ENCODE peak calls at places on chromosomes 1 and 21, in five cellular contexts. One of them, this sample, is unnamed.

GRCh38 chr1:15952317-15953258 is 23.3 kb downstream of the ZBTB17 start:
- DNase-seq in PC-9: peak; percentile 86
- DNase-seq in foreskin fibroblast: peak; percentile 96
- DNase-seq in OCI-LY7: no peak
- DNase-seq in heart right ventricle: no peak
- DNase-seq in this sample: no peak

GRCh38 chr1:178716111-178716510 is 8.9 kb upstream of the RALGPS2 start:
- DNase-seq in foreskin fibroblast: no peak
- DNase-seq in OCI-LY7: no peak
- DNase-seq in heart right ventricle: no peak
- DNase-seq in PC-9: no peak
- DNase-seq in this sample: no peak

GRCh38 chr1:118185083-118185899 is at the start of gene SPAG17:
- DNase-seq in PC-9: no peak
- DNase-seq in heart right ventricle: peak; percentile 67
- DNase-seq in OCI-LY7: no peak
- DNase-seq in foreskin fibroblast: peak; percentile 28
- DNase-seq in this sample: no peak

GRCh38 chr1:67535474-67535873 is 105.3 kb upstream of the SERBP1 start:
- DNase-seq in foreskin fibroblast: peak; percentile 80
- DNase-seq in OCI-LY7: peak; percentile 62
- DNase-seq in PC-9: peak; percentile 69
- DNase-seq in heart right ventricle: peak; percentile 72
- DNase-seq in this sample: peak; percentile 90

GRCh38 chr1:41581216-41582003 is 96.9 kb upstream of the EDN2 start:
- DNase-seq in PC-9: no peak
- DNase-seq in OCI-LY7: no peak
- DNase-seq in foreskin fibroblast: no peak
- DNase-seq in heart right ventricle: no peak
- DNase-seq in this sample: no peak

GRCh38 chr1:151061012-151061401 is 810 bp downstream of the MLLT11 start:
- DNase-seq in OCI-LY7: no peak
- DNase-seq in foreskin fibroblast: no peak
- DNase-seq in PC-9: no peak
- DNase-seq in heart right ventricle: no peak
- DNase-seq in this sample: no peak

GRCh38 chr1:16175610-16176553 is 20.0 kb upstream of the EPHA2 start:
- DNase-seq in heart right ventricle: peak; percentile 91
- DNase-seq in PC-9: peak; percentile 68
- DNase-seq in foreskin fibroblast: peak; percentile 90
- DNase-seq in OCI-LY7: no peak
- DNase-seq in this sample: peak; percentile 92

GRCh38 chr1:157849229-157849875 is 7.7 kb upstream of the CD5L start:
- DNase-seq in PC-9: no peak
- DNase-seq in foreskin fibroblast: no peak
- DNase-seq in heart right ventricle: no peak
- DNase-seq in OCI-LY7: peak; percentile 87
- DNase-seq in this sample: no peak

GRCh38 chr1:88608139-88608943 is 75.7 kb upstream of the PKN2 start:
- DNase-seq in foreskin fibroblast: peak; percentile 12
- DNase-seq in PC-9: peak; percentile 57
- DNase-seq in heart right ventricle: no peak
- DNase-seq in OCI-LY7: peak; percentile 36
- DNase-seq in this sample: no peak

GRCh38 chr1:203287896-203288295 is 17.4 kb upstream of the BTG2 start:
- DNase-seq in OCI-LY7: no peak
- DNase-seq in PC-9: no peak
- DNase-seq in heart right ventricle: no peak
- DNase-seq in foreskin fibroblast: no peak
- DNase-seq in this sample: no peak

GRCh38 chr1:180934563-180934962 is 21.9 kb downstream of the KIAA1614 start:
- DNase-seq in foreskin fibroblast: no peak
- DNase-seq in OCI-LY7: peak; percentile 38
- DNase-seq in heart right ventricle: no peak
- DNase-seq in PC-9: no peak
- DNase-seq in this sample: no peak
- H3K4me3 ChIP-seq in foreskin fibroblast: no peak overlapping the region
- H3K4me3 ChIP-seq in OCI-LY7: no peak overlapping the region
- H3K4me3 ChIP-seq in heart right ventricle: no peak overlapping the region
- H3K4me3 ChIP-seq in PC-9: no peak overlapping the region
- H3K4me3 ChIP-seq in this sample: no peak overlapping the region

GRCh38 chr21:38912789-38913119 is 107.0 kb downstream of the ETS2 start:
- DNase-seq in heart right ventricle: no peak
- DNase-seq in OCI-LY7: no peak
- DNase-seq in foreskin fibroblast: no peak
- DNase-seq in PC-9: no peak
- DNase-seq in this sample: no peak
- H3K4me3 ChIP-seq in heart right ventricle: no peak overlapping the region
- H3K4me3 ChIP-seq in OCI-LY7: no peak overlapping the region
- H3K4me3 ChIP-seq in foreskin fibroblast: no peak overlapping the region
- H3K4me3 ChIP-seq in PC-9: peak overlapping the region; percentile 48
- H3K4me3 ChIP-seq in this sample: peak overlapping the region; percentile 45

GRCh38 chr1:61079898-61080336 is 2.4 kb upstream of the NFIA start:
- DNase-seq in foreskin fibroblast: peak; percentile 82
- DNase-seq in heart right ventricle: peak; percentile 87
- DNase-seq in PC-9: peak; percentile 59
- DNase-seq in OCI-LY7: no peak
- DNase-seq in this sample: peak; percentile 94

GRCh38 chr1:61081135-61081636 is 1.2 kb upstream of the NFIA start:
- DNase-seq in foreskin fibroblast: no peak
- DNase-seq in PC-9: peak; percentile 35
- DNase-seq in OCI-LY7: no peak
- DNase-seq in heart right ventricle: no peak
- DNase-seq in this sample: no peak

GRCh38 chr1:61081637-61082335 is 575 bp upstream of the NFIA start:
- DNase-seq in PC-9: peak; percentile 55
- DNase-seq in heart right ventricle: peak; percentile 54
- DNase-seq in OCI-LY7: peak; percentile 81
- DNase-seq in foreskin fibroblast: no peak
- DNase-seq in this sample: no peak

GRCh38 chr1:61079276-61079897 is 3.0 kb upstream of the NFIA start:
- DNase-seq in heart right ventricle: no peak
- DNase-seq in foreskin fibroblast: no peak
- DNase-seq in PC-9: no peak
- DNase-seq in OCI-LY7: no peak
- DNase-seq in this sample: no peak

DNA sequence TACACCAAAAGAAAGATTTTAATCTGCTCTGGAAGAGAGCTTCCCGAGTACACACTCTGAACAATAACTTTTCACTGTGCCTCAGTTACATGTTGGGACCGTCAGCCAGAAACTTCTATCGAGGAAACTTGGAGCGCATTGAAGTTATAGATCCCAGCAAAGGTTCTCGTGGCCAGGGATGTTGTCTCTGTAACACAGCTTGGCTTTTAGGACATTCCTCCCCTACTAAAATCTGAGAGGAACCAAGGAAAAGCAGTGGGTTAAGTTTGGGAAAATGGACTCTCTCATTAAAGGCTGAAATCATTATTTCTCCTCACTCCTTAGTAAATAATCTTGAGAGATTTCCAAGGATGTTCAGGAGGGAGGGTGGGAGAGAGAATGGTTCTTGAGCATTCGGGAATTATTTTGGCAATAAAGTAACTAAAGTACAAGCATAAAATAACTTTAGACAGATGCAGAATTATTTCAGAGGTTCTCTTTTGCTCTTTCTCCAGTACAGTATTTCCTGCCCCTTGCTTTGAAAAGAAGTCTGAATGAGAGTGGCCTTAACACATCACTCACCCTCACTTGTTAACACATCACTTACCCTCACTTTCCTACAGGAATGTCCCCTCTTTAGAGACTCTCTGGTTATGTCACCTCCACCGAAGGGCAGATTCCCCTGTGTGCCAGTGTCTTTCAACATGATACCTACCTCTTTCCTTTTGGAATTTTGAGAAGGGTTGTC is 1.8 kb upstream of the NFIA start:
- DNase-seq in PC-9: no peak
- DNase-seq in foreskin fibroblast: no peak
- DNase-seq in OCI-LY7: no peak
- DNase-seq in heart right ventricle: no peak
- DNase-seq in this sample: no peak
- H3K4me3 ChIP-seq in PC-9: peak overlapping the region; percentile 90
- H3K4me3 ChIP-seq in foreskin fibroblast: peak overlapping the region; percentile 31
- H3K4me3 ChIP-seq in OCI-LY7: peak overlapping the region; percentile 83
- H3K4me3 ChIP-seq in heart right ventricle: peak overlapping the region; percentile 18
- H3K4me3 ChIP-seq in this sample: peak overlapping the region; percentile 95

DNA sequence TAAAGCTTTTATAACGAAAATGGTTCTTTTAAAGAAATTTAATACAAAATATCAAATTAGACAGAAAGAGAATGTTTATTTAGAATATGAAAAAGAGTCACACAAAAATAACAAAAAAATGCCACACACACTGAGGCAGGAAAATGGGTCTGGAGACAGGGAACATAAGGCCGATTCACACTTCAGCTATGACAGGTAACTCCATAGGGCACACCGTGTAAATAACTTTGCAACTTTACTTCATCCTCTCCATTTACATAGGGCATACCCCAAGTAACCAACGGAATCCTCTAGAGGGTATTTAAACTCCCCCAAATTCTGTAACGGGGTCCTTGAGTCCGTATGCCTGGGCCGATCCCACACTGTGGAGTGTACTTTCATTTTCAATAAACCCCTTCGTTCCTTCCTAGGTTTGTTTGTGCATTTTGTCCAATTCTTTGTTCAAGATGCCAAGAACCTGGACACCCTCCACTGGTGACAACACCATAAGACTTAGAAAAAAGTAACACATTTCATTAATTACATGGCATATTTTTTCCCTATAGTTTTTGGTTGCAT is 23.1 kb upstream of the PTGS2 start:
- DNase-seq in heart right ventricle: no peak
- DNase-seq in foreskin fibroblast: no peak
- DNase-seq in OCI-LY7: no peak
- DNase-seq in PC-9: no peak
- DNase-seq in this sample: no peak
- H3K4me3 ChIP-seq in heart right ventricle: no peak overlapping the region
- H3K4me3 ChIP-seq in foreskin fibroblast: no peak overlapping the region
- H3K4me3 ChIP-seq in OCI-LY7: no peak overlapping the region
- H3K4me3 ChIP-seq in PC-9: no peak overlapping the region
- H3K4me3 ChIP-seq in this sample: no peak overlapping the region

GRCh38 chr1:101312192-101312591 is 75.4 kb downstream of the S1PR1 start:
- DNase-seq in foreskin fibroblast: no peak
- DNase-seq in OCI-LY7: no peak
- DNase-seq in heart right ventricle: no peak
- DNase-seq in PC-9: no peak
- DNase-seq in this sample: no peak

GRCh38 chr1:101308935-101309333 is 72.1 kb downstream of the S1PR1 start:
- DNase-seq in PC-9: no peak
- DNase-seq in heart right ventricle: no peak
- DNase-seq in OCI-LY7: no peak
- DNase-seq in foreskin fibroblast: no peak
- DNase-seq in this sample: no peak

GRCh38 chr1:101311146-101311892 is 74.5 kb downstream of the S1PR1 start:
- DNase-seq in OCI-LY7: no peak
- DNase-seq in foreskin fibroblast: no peak
- DNase-seq in heart right ventricle: no peak
- DNase-seq in PC-9: no peak
- DNase-seq in this sample: no peak

GRCh38 chr1:101309334-101310221 is 72.8 kb downstream of the S1PR1 start:
- DNase-seq in OCI-LY7: peak; percentile 70
- DNase-seq in foreskin fibroblast: peak; percentile 45
- DNase-seq in PC-9: peak; percentile 51
- DNase-seq in heart right ventricle: peak; percentile 32
- DNase-seq in this sample: no peak

DNA sequence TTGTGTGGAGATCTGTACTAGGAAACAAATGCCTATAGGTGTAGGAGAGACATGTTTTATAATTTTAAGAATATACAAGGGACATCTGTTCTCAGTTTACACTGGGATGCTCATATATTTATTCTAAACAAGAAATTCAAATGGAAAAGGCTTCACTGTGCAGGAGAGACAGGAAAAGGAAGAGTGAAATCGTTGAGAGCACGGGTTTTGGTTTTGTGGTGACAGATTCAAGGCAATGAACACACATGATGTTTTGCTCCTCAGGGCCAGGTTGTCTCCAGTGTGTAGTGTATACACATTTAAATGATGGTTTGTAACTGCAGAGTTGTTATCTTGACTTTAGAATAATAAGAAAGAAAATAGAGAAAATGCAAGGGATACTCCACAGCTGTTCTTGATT is 73.7 kb downstream of the S1PR1 start:
- DNase-seq in OCI-LY7: no peak
- DNase-seq in foreskin fibroblast: no peak
- DNase-seq in PC-9: no peak
- DNase-seq in heart right ventricle: no peak
- DNase-seq in this sample: no peak
- H3K4me3 ChIP-seq in OCI-LY7: no peak overlapping the region
- H3K4me3 ChIP-seq in foreskin fibroblast: no peak overlapping the region
- H3K4me3 ChIP-seq in PC-9: no peak overlapping the region
- H3K4me3 ChIP-seq in heart right ventricle: no peak overlapping the region
- H3K4me3 ChIP-seq in this sample: no peak overlapping the region

GRCh38 chr1:999797-1000356 is at the start of gene HES4:
- DNase-seq in foreskin fibroblast: peak; percentile 85
- DNase-seq in heart right ventricle: peak; percentile 96
- DNase-seq in PC-9: peak; percentile 78
- DNase-seq in OCI-LY7: no peak
- DNase-seq in this sample: peak; percentile 67

GRCh38 chr1:1001057-1001630 is 1.2 kb upstream of the HES4 start:
- DNase-seq in heart right ventricle: peak; percentile 20
- DNase-seq in PC-9: no peak
- DNase-seq in OCI-LY7: no peak
- DNase-seq in foreskin fibroblast: no peak
- DNase-seq in this sample: no peak

GRCh38 chr1:1000357-1001056 is 610 bp upstream of the HES4 start:
- DNase-seq in foreskin fibroblast: peak; percentile 70
- DNase-seq in OCI-LY7: no peak
- DNase-seq in PC-9: peak; percentile 68
- DNase-seq in heart right ventricle: peak; percentile 85
- DNase-seq in this sample: peak; percentile 34

GRCh38 chr1:1003618-1004419 is 3.9 kb upstream of the HES4 start:
- DNase-seq in heart right ventricle: no peak
- DNase-seq in OCI-LY7: no peak
- DNase-seq in foreskin fibroblast: no peak
- DNase-seq in PC-9: no peak
- DNase-seq in this sample: no peak

GRCh38 chr1:1001631-1002300 is 1.9 kb upstream of the HES4 start:
- DNase-seq in PC-9: peak; percentile 60
- DNase-seq in OCI-LY7: peak; percentile 25
- DNase-seq in heart right ventricle: peak; percentile 83
- DNase-seq in foreskin fibroblast: no peak
- DNase-seq in this sample: peak; percentile 89
- H3K4me3 ChIP-seq in PC-9: peak overlapping the region; percentile 97
- H3K4me3 ChIP-seq in OCI-LY7: no peak overlapping the region
- H3K4me3 ChIP-seq in heart right ventricle: peak overlapping the region; percentile 68
- H3K4me3 ChIP-seq in foreskin fibroblast: peak overlapping the region; percentile 59
- H3K4me3 ChIP-seq in this sample: peak overlapping the region; percentile 68

DNA sequence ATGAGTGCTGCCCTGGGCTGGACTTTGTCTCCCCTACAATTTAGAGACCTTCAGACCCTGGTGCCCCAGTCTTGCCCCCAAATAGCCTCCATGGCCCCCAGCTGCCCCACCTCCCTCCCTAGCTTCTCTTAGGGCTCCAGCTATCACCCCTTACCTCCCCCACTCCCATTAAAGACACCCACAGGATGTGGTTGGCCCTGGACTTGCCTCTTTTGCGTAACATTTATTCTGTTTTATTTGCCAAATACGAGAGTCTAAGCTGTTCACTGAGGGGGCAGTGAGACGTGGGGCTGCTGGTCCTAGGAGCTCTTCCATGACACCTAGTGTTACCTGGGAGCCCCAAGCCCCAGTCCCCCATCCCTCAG is 4.5 kb downstream of the ZC3H12A start:
- DNase-seq in OCI-LY7: peak; percentile 35
- DNase-seq in heart right ventricle: no peak
- DNase-seq in PC-9: no peak
- DNase-seq in foreskin fibroblast: no peak
- DNase-seq in this sample: no peak
- H3K4me3 ChIP-seq in OCI-LY7: peak overlapping the region; percentile 78
- H3K4me3 ChIP-seq in heart right ventricle: peak overlapping the region; percentile 18
- H3K4me3 ChIP-seq in PC-9: peak overlapping the region; percentile 94
- H3K4me3 ChIP-seq in foreskin fibroblast: peak overlapping the region; percentile 73
- H3K4me3 ChIP-seq in this sample: peak overlapping the region; percentile 47